ENCODE peak calls at places on chromosomes 12 and 14, in five cellular contexts. A is heart right ventricle, M is fibroblast of mammary gland, L is hepatocyte, F is GM12865. W is an unnamed sample.

GRCh38 chr14:97149775-97150174 is 352.6 kb downstream of the VRK1 start:
- DNase-seq in L (no peak), M (no peak), F (no peak), A (no peak), W (no peak)

GRCh38 chr14:74642011-74642410 is 30.0 kb upstream of the LTBP2 start:
- DNase-seq in M (peak; percentile 74), F (no peak), L (no peak), A (no peak), W (no peak)

GRCh38 chr12:67671892-67672291 is 23.3 kb downstream of the DYRK2 start:
- DNase-seq in M (no peak), F (no peak), A (no peak), L (no peak), W (no peak)

GRCh38 chr14:45201908-45202307 is 51.1 kb downstream of the MIS18BP1 start:
- DNase-seq in F (peak; percentile 47), A (no peak), L (peak; percentile 12), M (peak; percentile 18), W (peak; percentile 88)

GRCh38 chr12:8508224-8508623 is 5.1 kb upstream of the CLEC4D start:
- DNase-seq in A (no peak), F (no peak), M (no peak), L (no peak), W (no peak)

GRCh38 chr12:92503977-92504966 is 198.5 kb upstream of the PLEKHG7 start:
- DNase-seq in M (no peak), L (peak; percentile 20), A (no peak), F (no peak), W (no peak)

GRCh38 chr12:107764626-107765025 is 3.7 kb upstream of the PRDM4 start:
- DNase-seq in A (no peak), F (no peak), M (no peak), L (no peak), W (no peak)

GRCh38 chr14:45610303-45610702 is 357.3 kb upstream of the MIS18BP1 start:
- DNase-seq in F (peak; percentile 7), M (peak; percentile 9), L (peak; percentile 47), A (no peak), W (no peak)

GRCh38 chr12:88206636-88207035 is 64.5 kb downstream of the TMTC3 start:
- DNase-seq in A (no peak), M (peak; percentile 85), L (peak; percentile 32), F (no peak), W (no peak)

DNA sequence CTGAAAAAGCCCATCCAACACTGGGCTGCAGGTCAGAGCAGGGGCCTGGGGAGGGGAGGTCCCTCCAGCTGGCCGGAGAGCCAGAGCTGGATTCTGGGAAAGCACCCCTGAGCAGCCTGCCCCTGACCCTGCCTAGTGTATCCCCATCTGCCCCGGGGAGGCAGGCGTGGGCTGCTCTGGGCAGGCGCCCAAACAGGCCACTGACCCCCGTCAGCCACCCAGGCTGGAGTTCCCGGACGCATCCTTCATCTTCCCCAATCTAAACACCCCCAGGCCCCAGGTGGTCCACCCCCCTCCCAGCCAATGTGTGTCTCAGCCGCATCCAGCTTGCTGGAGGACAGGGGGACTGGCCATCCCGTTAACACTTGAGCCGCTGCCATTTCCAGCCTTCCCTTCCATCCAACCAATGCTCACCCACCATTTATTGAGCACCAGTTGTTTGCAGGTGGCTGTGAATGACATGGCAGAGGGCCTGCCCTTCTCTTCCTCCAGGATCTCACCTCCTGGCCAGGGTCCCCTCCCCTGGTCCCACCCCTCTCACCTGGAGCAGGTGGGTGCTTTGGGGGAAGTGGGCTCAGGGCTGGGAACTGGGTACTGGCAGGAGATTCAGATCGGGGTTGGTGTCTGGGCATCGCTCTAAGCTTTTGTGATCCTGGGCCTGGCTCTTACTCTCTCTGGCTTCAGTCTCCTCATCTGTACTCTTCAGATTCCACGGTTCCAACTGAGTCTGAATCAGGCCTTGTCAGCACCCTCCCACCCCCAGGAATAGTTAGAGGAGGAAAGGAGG is 743 bp upstream of the DTX1 start:
- DNase-seq in F (no peak), A (no peak), L (no peak), M (no peak), W (no peak)
- H3K4me3 ChIP-seq in F (no peak overlapping the region), A (peak overlapping the region; percentile 44), L (no peak overlapping the region), M (no peak overlapping the region), W (peak overlapping the region; percentile 58)

DNA sequence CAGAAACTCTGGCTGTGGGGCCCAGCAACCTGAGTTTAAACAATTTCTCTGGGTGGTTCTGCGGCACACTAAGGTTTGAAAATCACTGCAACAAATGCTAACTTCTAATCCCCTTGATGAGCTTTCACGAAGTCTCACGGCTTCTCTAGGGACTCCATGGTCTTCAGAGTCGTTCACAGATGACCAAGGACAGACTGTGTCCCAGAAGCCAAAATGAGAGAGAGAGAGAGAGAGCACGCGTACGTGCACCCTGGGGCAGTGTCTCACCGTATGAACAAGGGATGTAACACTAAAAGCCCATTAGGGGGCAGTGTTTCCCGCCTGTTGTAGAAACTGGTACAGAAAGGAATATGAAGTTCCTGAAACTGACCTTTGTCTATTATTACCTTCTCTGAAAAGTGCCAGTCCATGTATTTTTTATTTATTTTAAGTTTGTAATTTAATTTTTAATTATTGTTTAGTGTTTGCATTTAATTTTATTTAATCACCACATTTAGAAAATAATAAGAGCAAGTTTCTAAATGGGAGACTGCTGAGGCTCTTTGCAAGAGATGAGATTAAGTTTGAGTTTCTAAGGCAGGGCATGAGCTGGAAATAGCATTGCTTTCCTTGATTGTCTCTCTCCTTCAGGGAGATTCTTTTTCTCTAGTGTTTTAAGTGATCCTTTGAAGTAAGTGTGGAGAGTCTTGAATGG is 3.4 kb downstream of the APOLD1 start:
- DNase-seq in M (peak; percentile 87), L (peak; percentile 91), F (peak; percentile 88), A (peak; percentile 83), W (peak; percentile 79)
- H3K4me3 ChIP-seq in M (no peak overlapping the region), L (no peak overlapping the region), F (no peak overlapping the region), A (peak overlapping the region; percentile 0), W (no peak overlapping the region)

GRCh38 chr14:55832974-55833373 is 253.0 kb downstream of the KTN1 start:
- DNase-seq in M (no peak), F (no peak), A (no peak), L (no peak), W (no peak)

GRCh38 chr14:55834390-55834789 is 254.4 kb downstream of the KTN1 start:
- DNase-seq in M (no peak), F (no peak), L (no peak), A (no peak), W (no peak)

GRCh38 chr14:55837467-55837866 is 257.5 kb downstream of the KTN1 start:
- DNase-seq in A (no peak), M (no peak), L (no peak), F (no peak), W (no peak)

GRCh38 chr14:55838529-55839052 is 258.6 kb downstream of the KTN1 start:
- DNase-seq in F (no peak), L (no peak), M (no peak), A (no peak), W (no peak)

DNA sequence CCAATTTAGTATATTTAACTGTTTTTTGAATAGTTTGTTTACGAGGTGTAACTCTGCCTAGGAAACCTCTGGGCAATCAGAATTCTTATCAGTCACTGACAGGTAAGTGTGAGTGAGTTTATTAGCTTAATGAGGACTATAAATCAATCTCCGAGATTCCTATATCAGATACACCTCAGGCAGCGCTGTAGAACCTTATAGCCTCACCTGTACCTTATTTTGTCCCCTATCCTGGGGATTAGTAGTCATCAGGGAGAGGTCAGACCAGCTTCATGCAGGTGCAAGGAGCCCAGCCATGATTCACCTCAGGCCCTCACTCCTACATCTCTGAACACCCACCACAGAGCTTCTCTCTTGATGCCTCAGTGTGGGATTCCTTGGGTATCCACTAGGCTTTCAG is 256.0 kb downstream of the KTN1 start:
- DNase-seq in F (no peak), M (no peak), A (no peak), L (no peak), W (no peak)
- H3K4me3 ChIP-seq in F (no peak overlapping the region), M (no peak overlapping the region), A (no peak overlapping the region), L (no peak overlapping the region), W (no peak overlapping the region)

DNA sequence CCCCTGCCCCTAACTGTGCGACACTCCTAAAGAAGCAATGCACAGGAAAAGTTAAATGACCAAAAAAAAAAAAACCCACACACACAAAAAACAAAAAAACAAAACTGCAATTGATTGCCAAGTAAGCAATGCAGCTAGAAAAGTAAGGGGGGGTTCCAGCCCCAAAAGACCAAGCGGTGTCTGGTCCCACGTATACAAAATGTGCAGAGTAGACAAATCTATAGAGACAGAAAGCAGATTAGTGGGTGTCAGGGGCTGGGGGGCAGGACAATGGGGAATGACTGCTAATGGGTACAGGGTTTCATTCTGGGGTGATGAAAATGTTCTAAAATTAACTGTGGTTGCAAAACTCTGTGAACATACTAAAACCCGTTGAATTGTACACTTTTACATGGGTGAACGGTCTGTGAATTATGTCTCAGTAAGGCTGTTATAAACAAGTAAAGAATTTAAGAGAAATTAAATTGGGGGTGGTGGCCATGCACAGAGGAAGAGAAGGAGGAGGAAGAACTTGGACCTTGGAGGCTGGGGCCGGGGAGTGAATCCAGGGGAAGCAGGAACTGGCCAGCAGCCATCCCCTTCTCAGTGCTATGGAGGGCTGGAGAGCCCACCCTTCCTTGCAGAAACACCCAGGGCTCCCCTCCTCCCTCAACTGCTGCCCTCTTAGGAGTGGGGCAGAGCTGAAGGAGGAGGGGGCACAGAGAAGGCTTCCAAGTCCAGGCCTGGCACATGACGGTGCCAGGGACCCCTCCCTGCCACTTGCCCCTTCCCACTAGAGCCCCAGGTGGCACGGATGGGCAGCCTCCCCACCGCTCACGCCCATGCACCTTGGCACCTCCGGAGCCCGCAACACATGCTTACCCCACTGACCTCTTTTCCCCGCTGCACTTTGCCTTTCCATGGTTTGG is 45.4 kb downstream of the KDM2B start:
- DNase-seq in F (no peak), L (peak; percentile 34), M (no peak), A (peak; percentile 25), W (no peak)
- H3K4me3 ChIP-seq in F (peak overlapping the region; percentile 71), L (no peak overlapping the region), M (peak overlapping the region; percentile 50), A (peak overlapping the region; percentile 0), W (no peak overlapping the region)

GRCh38 chr12:117360551-117361311 is 695 bp downstream of the NOS1 start:
- DNase-seq in A (no peak), L (no peak), F (no peak), M (no peak), W (no peak)
- H3K4me3 ChIP-seq in A (peak overlapping the region; percentile 6), L (no peak overlapping the region), F (no peak overlapping the region), M (no peak overlapping the region), W (no peak overlapping the region)

GRCh38 chr12:52234226-52234810 is 1.3 kb downstream of the KRT7 start:
- DNase-seq in A (no peak), M (no peak), F (no peak), L (no peak), W (no peak)
- H3K4me3 ChIP-seq in A (no peak overlapping the region), M (no peak overlapping the region), F (no peak overlapping the region), L (no peak overlapping the region), W (no peak overlapping the region)

GRCh38 chr14:105447651-105448640 is 26.7 kb upstream of the CRIP2 start:
- DNase-seq in M (no peak), F (no peak), L (no peak), A (no peak), W (no peak)
- H3K4me3 ChIP-seq in M (no peak overlapping the region), F (no peak overlapping the region), L (no peak overlapping the region), A (no peak overlapping the region), W (no peak overlapping the region)

DNA sequence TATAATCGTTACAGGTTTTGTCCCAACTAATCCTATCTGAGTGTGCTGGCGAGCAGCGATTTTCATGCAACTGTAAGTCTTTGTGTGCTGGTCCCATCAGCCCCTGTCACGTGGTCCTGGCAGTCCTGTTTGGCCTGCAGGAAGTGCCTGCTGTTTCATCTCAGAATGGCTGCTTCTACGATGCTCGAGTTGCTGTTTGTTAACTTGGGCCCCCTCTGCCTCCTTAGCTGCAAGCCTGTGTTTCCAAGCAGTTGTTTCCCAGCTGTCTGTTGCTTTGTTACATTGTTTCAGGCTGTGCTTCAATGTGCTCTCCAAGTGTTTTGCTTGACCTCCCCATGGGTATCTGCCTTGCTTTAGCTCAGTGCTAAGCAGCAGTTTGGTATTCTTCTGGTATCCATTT is 21.8 kb downstream of the TMTC2 start:
- DNase-seq in A (no peak), M (no peak), F (no peak), L (no peak), W (no peak)
- H3K4me3 ChIP-seq in A (no peak overlapping the region), M (no peak overlapping the region), F (no peak overlapping the region), L (no peak overlapping the region), W (no peak overlapping the region)

GRCh38 chr14:96094211-96094610 is 55.0 kb downstream of the C14orf132 start:
- DNase-seq in L (no peak), F (no peak), A (no peak), M (no peak), W (no peak)
- H3K4me3 ChIP-seq in L (no peak overlapping the region), F (no peak overlapping the region), A (no peak overlapping the region), M (no peak overlapping the region), W (no peak overlapping the region)

W was measured in Jurkat, Clone E6-1.